ENCODE peak calls at places on chromosomes 2 and 18, in five cellular contexts. A is endodermal cell, U is cardiac fibroblast, N is OCI-LY7, D is adrenal gland. Q is an unnamed sample.

GRCh38 chr2:98948956-98949739 is 13.1 kb upstream of the CRACDL start:
- DNase-seq in A (no peak), U (no peak), N (no peak), D (peak; percentile 62), Q (no peak)

GRCh38 chr2:60007666-60008065 is 545.8 kb downstream of the BCL11A start:
- DNase-seq in A (no peak), U (no peak), N (no peak), D (no peak), Q (no peak)

GRCh38 chr2:68352651-68353386 is 12.3 kb upstream of the PLEK start:
- DNase-seq in A (no peak), U (peak; percentile 8), N (no peak), D (no peak), Q (no peak)

GRCh38 chr2:84953535-84953934 is 17.4 kb upstream of the KCMF1 start:
- DNase-seq in A (no peak), U (no peak), N (no peak), D (no peak), Q (no peak)

GRCh38 chr18:3747176-3747973 is 297.4 kb downstream of the TGIF1 start:
- DNase-seq in A (no peak), U (peak; percentile 76), N (no peak), D (peak; percentile 88), Q (no peak)

GRCh38 chr18:73235491-73235890 is 367.7 kb upstream of the NETO1 start:
- DNase-seq in A (no peak), U (peak; percentile 7), N (no peak), D (no peak), Q (no peak)

GRCh38 chr2:128374711-128375413 is 56.2 kb upstream of the HS6ST1 start:
- DNase-seq in A (no peak), U (no peak), N (no peak), D (no peak), Q (no peak)

GRCh38 chr2:200171761-200172482 is 134.6 kb upstream of the SPATS2L start:
- DNase-seq in A (no peak), U (no peak), N (no peak), D (no peak), Q (no peak)

GRCh38 chr2:86274265-86274917 is 63.0 kb downstream of the REEP1 start:
- DNase-seq in A (no peak), U (no peak), N (no peak), D (peak; percentile 16), Q (no peak)

GRCh38 chr18:12741351-12741750 is 38.5 kb downstream of the PSMG2 start:
- DNase-seq in A (no peak), U (peak; percentile 33), N (no peak), D (no peak), Q (no peak)

GRCh38 chr2:113158884-113159553 is 14.8 kb upstream of the PSD4 start:
- DNase-seq in A (no peak), U (no peak), N (no peak), D (no peak), Q (no peak)

GRCh38 chr2:241980193-241980592 is 110.7 kb downstream of the RTP5 start:
- DNase-seq in A (peak; percentile 15), U (no peak), N (no peak), D (no peak), Q (no peak)

GRCh38 chr2:211836409-211836808 is 702.2 kb downstream of the ERBB4 start:
- DNase-seq in A (no peak), U (no peak), N (no peak), D (no peak), Q (no peak)

GRCh38 chr2:128832946-128833560 is 514.4 kb upstream of the HS6ST1 start:
- DNase-seq in A (no peak), U (no peak), N (no peak), D (peak; percentile 18), Q (no peak)

GRCh38 chr2:37669500-37669899 is 1.9 kb downstream of the CDC42EP3 start:
- DNase-seq in A (no peak), U (peak; percentile 31), N (no peak), D (no peak), Q (no peak)

GRCh38 chr18:7002107-7002506 is 115.5 kb downstream of the LAMA1 start:
- DNase-seq in A (peak; percentile 75), U (no peak), N (no peak), D (no peak), Q (no peak)

GRCh38 chr2:4678937-4679336 is 975.6 kb downstream of the DCDC2C start:
- DNase-seq in A (no peak), U (no peak), N (no peak), D (no peak), Q (no peak)

GRCh38 chr2:80545420-80546192 is 241.1 kb upstream of the LRRTM1 start:
- DNase-seq in A (peak; percentile 50), U (no peak), N (no peak), D (no peak), Q (no peak)

GRCh38 chr18:40925071-40925541 is 1029.9 kb upstream of the PIK3C3 start:
- DNase-seq in A (no peak), U (peak; percentile 62), N (no peak), D (no peak), Q (no peak)

GRCh38 chr18:77422974-77423373 is 173.3 kb downstream of the GALR1 start:
- DNase-seq in A (no peak), U (no peak), N (no peak), D (no peak), Q (no peak)

GRCh38 chr2:158112971-158113370 is 11.3 kb downstream of the UPP2 start:
- DNase-seq in A (no peak), U (no peak), N (no peak), D (no peak), Q (no peak)

GRCh38 chr2:207131634-207132418 is 33.9 kb downstream of the KLF7 start:
- DNase-seq in A (no peak), U (no peak), N (no peak), D (no peak), Q (no peak)

GRCh38 chr2:166092889-166093288 is 34.9 kb downstream of the SCN1A start:
- DNase-seq in A (no peak), U (peak; percentile 69), N (no peak), D (no peak), Q (no peak)

GRCh38 chr2:10921525-10921924 is 9.8 kb downstream of the KCNF1 start:
- DNase-seq in A (no peak), U (no peak), N (no peak), D (no peak), Q (no peak)

GRCh38 chr2:235665656-235666239 is 171.9 kb downstream of the AGAP1 start:
- DNase-seq in A (no peak), U (no peak), N (no peak), D (peak; percentile 75), Q (no peak)

GRCh38 chr2:54009549-54009948 is 38.8 kb upstream of the PSME4 start:
- DNase-seq in A (no peak), U (peak; percentile 17), N (no peak), D (no peak), Q (no peak)

GRCh38 chr2:151637284-151637781 is 96.9 kb downstream of the NEB start:
- DNase-seq in A (no peak), U (no peak), N (peak; percentile 41), D (no peak), Q (peak; percentile 33)

GRCh38 chr2:40886100-40886499 is 434.2 kb upstream of the SLC8A1 start:
- DNase-seq in A (no peak), U (no peak), N (no peak), D (no peak), Q (no peak)

GRCh38 chr2:40886660-40887059 is 434.8 kb upstream of the SLC8A1 start:
- DNase-seq in A (no peak), U (no peak), N (no peak), D (no peak), Q (no peak)
- TF ChIP-seq CTCF in A (no peak), U (no peak), N (no peak), D (no peak), Q (no peak)

GRCh38 chr2:190119257-190119656 is 56.7 kb upstream of the MSTN start:
- DNase-seq in A (peak; percentile 87), U (peak; percentile 22), N (no peak), D (peak; percentile 17), Q (no peak)
- H3K4me3 ChIP-seq in A (no peak overlapping the region), U (no peak overlapping the region), N (no peak overlapping the region), D (no peak overlapping the region), Q (no peak overlapping the region)

GRCh38 chr18:10015941-10016819 is 102.4 kb downstream of the VAPA start:
- DNase-seq in A (peak; percentile 64), U (peak; percentile 98), N (peak; percentile 35), D (no peak), Q (no peak)
- TF ChIP-seq CTCF in A (peak; percentile 43), U (peak; percentile 56), N (peak; percentile 25), D (no peak), Q (no peak)

DNA sequence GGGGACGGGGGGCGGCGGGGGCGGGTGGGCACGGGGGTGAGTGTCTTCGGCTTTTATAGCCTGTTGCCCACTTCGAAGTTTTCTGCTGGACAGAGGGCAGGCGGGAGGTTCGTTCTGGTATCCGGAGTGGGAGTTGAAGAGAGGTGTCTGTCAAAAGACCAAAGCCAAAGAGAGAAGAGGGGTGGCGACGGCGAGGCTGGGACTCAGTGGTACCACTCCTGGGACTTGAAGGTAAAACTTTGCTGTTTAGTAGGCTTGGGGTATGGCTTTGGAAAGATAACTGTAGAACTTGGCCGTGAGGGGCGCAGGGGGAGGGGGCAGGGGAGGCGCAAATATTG is 215.8 kb upstream of the DTNA start:
- DNase-seq in A (peak; percentile 80), U (no peak), N (no peak), D (no peak), Q (no peak)
- H3K4me3 ChIP-seq in A (peak overlapping the region; percentile 84), U (no peak overlapping the region), N (no peak overlapping the region), D (no peak overlapping the region), Q (no peak overlapping the region)

GRCh38 chr2:213090772-213091171 is 60.6 kb downstream of the IKZF2 start:
- DNase-seq in A (no peak), U (no peak), N (no peak), D (no peak), Q (no peak)
- TF ChIP-seq CTCF in A (no peak), U (no peak), N (no peak), D (no peak), Q (no peak)

GRCh38 chr18:32771169-32771751 is 1.6 kb downstream of the KLHL14 start:
- DNase-seq in A (peak; percentile 81), U (no peak), N (peak; percentile 48), D (no peak), Q (no peak)
- H3K4me3 ChIP-seq in A (peak overlapping the region; percentile 82), U (no peak overlapping the region), N (peak overlapping the region; percentile 70), D (no peak overlapping the region), Q (no peak overlapping the region)

DNA sequence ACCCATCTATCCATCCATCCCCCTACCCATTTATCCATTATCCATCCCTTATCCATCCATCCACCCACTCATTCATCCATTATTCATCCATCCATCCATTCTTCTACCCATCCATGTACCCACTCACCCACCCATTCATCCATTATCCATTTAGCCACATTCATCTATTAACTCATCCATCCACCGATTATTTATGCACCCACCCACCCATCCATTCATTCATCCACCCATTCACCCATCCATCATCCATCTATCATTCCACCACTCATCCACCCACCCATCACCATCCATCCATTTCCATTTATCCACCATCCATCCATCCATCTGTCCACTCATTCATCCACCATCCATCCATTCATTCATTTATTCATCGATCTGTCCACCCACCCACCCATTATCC is 137.4 kb upstream of the CTDP1 start:
- DNase-seq in A (peak; percentile 1), U (no peak), N (no peak), D (no peak), Q (no peak)
- TF ChIP-seq CTCF in A (no peak), U (no peak), N (no peak), D (no peak), Q (no peak)